ENCODE peak calls at places on chromosomes 5 and 9, in nine cellular contexts. M is mucosa of descending colon, X is epithelial cell of esophagus, C is left kidney, P is dermis microvascular lymphatic vessel endothelial cell, G is foreskin keratinocyte, Q is NCI-H524, N is cerebellum, E is GM04503. T is an unnamed sample.

GRCh38 chr5:26553079-26553478 is 485.3 kb downstream of the CDH9 start:
- DNase-seq in M (no peak), X (peak; percentile 56), C (no peak), P (no peak), G (no peak), Q (peak; percentile 48), N (peak; percentile 50), E (no peak), T (no peak)

GRCh38 chr5:1299961-1300360 is 5.1 kb upstream of the TERT start:
- DNase-seq in M (peak; percentile 10), X (no peak), C (no peak), P (no peak), G (no peak), Q (no peak), N (no peak), E (no peak), T (no peak)

GRCh38 chr5:109901628-109901981 is 211.9 kb downstream of the MAN2A1 start:
- DNase-seq in M (no peak), X (no peak), C (no peak), P (no peak), G (no peak), Q (no peak), N (no peak), E (no peak), T (no peak)

GRCh38 chr5:148268556-148268955 is at the start of gene SPINK13:
- DNase-seq in M (no peak), X (peak; percentile 89), C (peak; percentile 26), P (no peak), G (peak; percentile 34), Q (no peak), N (no peak), E (peak; percentile 35), T (no peak)

GRCh38 chr5:400282-401215 is 42.4 kb upstream of the EXOC3 start:
- DNase-seq in M (peak; percentile 24), X (no peak), C (no peak), P (peak; percentile 70), G (no peak), Q (no peak), N (no peak), E (peak; percentile 97), T (no peak)

GRCh38 chr5:127153521-127153920 is 80.2 kb upstream of the C5orf63 start:
- DNase-seq in M (no peak), X (no peak), C (no peak), P (no peak), G (no peak), Q (no peak), N (no peak), E (no peak), T (no peak)

GRCh38 chr5:69167488-69167845 is 517 bp downstream of the CCNB1 start:
- DNase-seq in M (no peak), X (peak; percentile 20), C (peak; percentile 30), P (no peak), G (peak; percentile 7), Q (no peak), N (no peak), E (no peak), T (no peak)

GRCh38 chr9:136482046-136482792 is 621 bp downstream of the SEC16A start:
- DNase-seq in M (no peak), X (peak; percentile 41), C (peak; percentile 53), P (peak; percentile 14), G (no peak), Q (no peak), N (no peak), E (peak; percentile 12), T (peak; percentile 53)

GRCh38 chr9:127104465-127105311 is 17.7 kb downstream of the ANGPTL2 start:
- DNase-seq in M (no peak), X (peak; percentile 61), C (no peak), P (no peak), G (peak; percentile 35), Q (peak; percentile 98), N (peak; percentile 55), E (no peak), T (peak; percentile 69)

GRCh38 chr5:1983401-1983800 is 100.7 kb upstream of the IRX4 start:
- DNase-seq in M (no peak), X (no peak), C (no peak), P (no peak), G (no peak), Q (no peak), N (no peak), E (no peak), T (no peak)

GRCh38 chr5:139403787-139404483 is at the start of gene SPATA24:
- DNase-seq in M (peak; percentile 98), X (peak; percentile 96), C (peak; percentile 99), P (peak; percentile 79), G (peak; percentile 91), Q (peak; percentile 95), N (peak; percentile 98), E (peak; percentile 85), T (peak; percentile 99)

GRCh38 chr5:133265720-133266575 is 214.1 kb downstream of the HSPA4 start:
- DNase-seq in M (no peak), X (no peak), C (no peak), P (no peak), G (no peak), Q (no peak), N (no peak), E (peak; percentile 24), T (peak; percentile 10)

GRCh38 chr5:5659066-5659465 is 236.6 kb downstream of the ICE1 start:
- DNase-seq in M (no peak), X (no peak), C (no peak), P (no peak), G (no peak), Q (no peak), N (no peak), E (no peak), T (no peak)

GRCh38 chr5:171579162-171579561 is 159.7 kb downstream of the FGF18 start:
- DNase-seq in M (no peak), X (no peak), C (no peak), P (no peak), G (no peak), Q (no peak), N (no peak), E (no peak), T (no peak)

GRCh38 chr9:137128158-137129088 is 10.5 kb upstream of the GRIN1 start:
- DNase-seq in M (no peak), X (no peak), C (no peak), P (no peak), G (no peak), Q (no peak), N (no peak), E (no peak), T (no peak)

GRCh38 chr5:112436139-112436538 is 17.1 kb upstream of the EPB41L4A start:
- DNase-seq in M (no peak), X (no peak), C (peak; percentile 10), P (no peak), G (no peak), Q (no peak), N (no peak), E (no peak), T (no peak)

GRCh38 chr5:66828046-66828550 is 231.9 kb downstream of the MAST4 start:
- DNase-seq in M (no peak), X (no peak), C (peak; percentile 90), P (no peak), G (no peak), Q (peak; percentile 50), N (no peak), E (no peak), T (no peak)

GRCh38 chr9:131734165-131734610 is 5.7 kb downstream of the RAPGEF1 start:
- DNase-seq in M (peak; percentile 87), X (no peak), C (no peak), P (no peak), G (no peak), Q (peak; percentile 66), N (no peak), E (no peak), T (no peak)

GRCh38 chr9:98909935-98910334 is 33.8 kb upstream of the COL15A1 start:
- DNase-seq in M (no peak), X (no peak), C (peak; percentile 27), P (no peak), G (no peak), Q (no peak), N (no peak), E (no peak), T (no peak)

GRCh38 chr5:173454764-173455598 is 126.8 kb upstream of the STC2 start:
- DNase-seq in M (no peak), X (peak; percentile 95), C (no peak), P (no peak), G (peak; percentile 97), Q (no peak), N (no peak), E (peak; percentile 99), T (no peak)

GRCh38 chr5:163822548-163822947 is 317.1 kb downstream of the MAT2B start:
- DNase-seq in M (no peak), X (no peak), C (no peak), P (no peak), G (no peak), Q (no peak), N (no peak), E (no peak), T (no peak)

GRCh38 chr5:12683249-12683648 is 779.0 kb upstream of the CTNND2 start:
- DNase-seq in M (no peak), X (peak; percentile 10), C (no peak), P (no peak), G (no peak), Q (no peak), N (no peak), E (no peak), T (no peak)

GRCh38 chr9:81431662-81432061 is 257.7 kb downstream of the TLE1 start:
- DNase-seq in M (no peak), X (no peak), C (no peak), P (no peak), G (no peak), Q (no peak), N (no peak), E (peak; percentile 97), T (no peak)

GRCh38 chr9:347667-348292 is 133.1 kb downstream of the DOCK8 start:
- DNase-seq in M (no peak), X (peak; percentile 62), C (peak; percentile 72), P (peak; percentile 24), G (peak; percentile 36), Q (peak; percentile 72), N (peak; percentile 12), E (peak; percentile 5), T (peak; percentile 60)

GRCh38 chr5:159061834-159062530 is 37.7 kb downstream of the EBF1 start:
- DNase-seq in M (no peak), X (no peak), C (peak; percentile 22), P (no peak), G (no peak), Q (peak; percentile 75), N (peak; percentile 62), E (no peak), T (peak; percentile 90)